ENCODE peak calls at places on chromosome 12, in seven cellular contexts. S is pancreas, D is astrocyte, O is tibial nerve, Z is kidney, G is lower lobe of right lung, L is HFF-Myc. H is an unnamed sample.

GRCh38 chr12:58850826-58851225 is 69.5 kb downstream of the LRIG3 start:
- DNase-seq in D (peak), L (no peak), S (no peak), Z (no peak), O (no peak), G (no peak), H (no peak)

GRCh38 chr12:26056335-26056734 is 68.5 kb downstream of the BHLHE41 start:
- DNase-seq in L (no peak), Z (no peak), O (no peak), D (peak), S (peak), G (no peak), H (no peak)

GRCh38 chr12:124696689-124697476 is 129.5 kb upstream of the NCOR2 start:
- DNase-seq in G (no peak), O (no peak), L (no peak), S (no peak), D (no peak), Z (peak), H (no peak)

GRCh38 chr12:48690990-48691389 is 9.0 kb upstream of the KANSL2 start:
- DNase-seq in G (no peak), D (peak), Z (no peak), O (no peak), L (no peak), S (no peak), H (no peak)

GRCh38 chr12:21568115-21568514 is 36.5 kb downstream of the GYS2 start:
- DNase-seq in O (no peak), G (no peak), L (no peak), Z (no peak), D (no peak), S (no peak), H (no peak)

GRCh38 chr12:42262271-42262670 is 24.2 kb upstream of the YAF2 start:
- DNase-seq in D (no peak), Z (no peak), L (no peak), S (no peak), O (no peak), G (no peak), H (no peak)

GRCh38 chr12:51103977-51104376 is 20.6 kb upstream of the CSRNP2 start:
- DNase-seq in G (no peak), D (no peak), O (no peak), Z (no peak), L (no peak), S (no peak), H (no peak)

GRCh38 chr12:100668939-100669536 is 95.6 kb downstream of the GAS2L3 start:
- DNase-seq in D (peak), Z (peak), G (peak), O (peak), S (peak), L (peak), H (peak)

GRCh38 chr12:110337912-110338710 is 57.1 kb downstream of the ATP2A2 start:
- DNase-seq in L (no peak), O (no peak), Z (no peak), S (no peak), G (no peak), D (no peak), H (no peak)

GRCh38 chr12:110339184-110339952 is 58.3 kb downstream of the ATP2A2 start:
- DNase-seq in S (no peak), D (no peak), L (no peak), Z (no peak), O (no peak), G (no peak), H (no peak)

GRCh38 chr12:110340706-110341105 is 59.7 kb downstream of the ATP2A2 start:
- DNase-seq in Z (no peak), L (no peak), O (no peak), S (no peak), D (peak), G (no peak), H (no peak)

GRCh38 chr12:110335481-110336045 is 54.5 kb downstream of the ATP2A2 start:
- DNase-seq in Z (no peak), G (no peak), D (no peak), S (no peak), L (no peak), O (no peak), H (no peak)

GRCh38 chr12:110338754-110339153 is 57.7 kb downstream of the ATP2A2 start:
- DNase-seq in D (no peak), O (no peak), G (no peak), S (no peak), Z (no peak), L (no peak), H (no peak)
- TF ChIP-seq CTCF in D (peak), O (no peak), G (no peak), S (no peak), Z (no peak), L (no peak), H (peak)

DNA sequence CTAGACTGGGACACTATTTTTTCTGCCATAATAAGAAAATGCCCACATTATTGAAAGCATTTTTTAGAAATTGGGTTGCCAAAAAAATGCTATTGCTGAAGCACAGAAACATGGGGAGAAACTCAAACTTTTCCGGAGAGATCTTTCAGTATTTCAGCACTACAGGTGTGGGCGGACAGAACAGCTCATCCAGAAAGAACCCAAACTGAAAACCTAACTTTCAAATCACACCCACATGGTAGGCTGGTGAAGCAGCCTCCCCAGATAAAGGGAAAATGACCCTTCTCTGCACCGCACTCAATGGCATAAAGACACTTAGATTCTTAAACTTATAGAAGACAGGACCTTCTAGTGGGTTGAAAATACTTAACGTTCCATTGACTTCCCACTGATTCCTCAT is 62.3 kb upstream of the TMPO start:
- DNase-seq in S (no peak), Z (no peak), G (no peak), O (no peak), L (no peak), D (peak), H (no peak)
- H3K4me3 ChIP-seq in S (no peak), Z (no peak), G (no peak), O (no peak), L (no peak), D (no peak), H (no peak)

GRCh38 chr12:2641209-2641608 is 153.6 kb upstream of the FKBP4 start:
- DNase-seq in O (no peak), G (no peak), D (peak), S (no peak), L (peak), Z (peak), H (no peak)
- TF ChIP-seq CTCF in O (no peak), G (peak), D (peak), S (no peak), L (peak), Z (no peak), H (peak)

GRCh38 chr12:6725350-6725749 is 1.5 kb downstream of the COPS7A start:
- DNase-seq in Z (no peak), D (no peak), L (no peak), S (no peak), G (no peak), O (no peak), H (no peak)
- H3K4me3 ChIP-seq in Z (no peak), D (no peak), L (peak), S (no peak), G (no peak), O (no peak), H (no peak)

GRCh38 chr12:53453953-53454640 is 2.2 kb downstream of the PCBP2 start:
- DNase-seq in L (no peak), D (no peak), S (no peak), O (no peak), Z (no peak), G (no peak), H (no peak)

GRCh38 chr12:53451661-53452158 is at the start of gene PCBP2:
- DNase-seq in Z (peak), G (peak), S (peak), L (peak), D (peak), O (peak), H (peak)

GRCh38 chr12:53454710-53455109 is 2.8 kb downstream of the PCBP2 start:
- DNase-seq in O (no peak), D (no peak), L (no peak), Z (no peak), S (no peak), G (no peak), H (no peak)

GRCh38 chr12:53450936-53451335 is 966 bp upstream of the PCBP2 start:
- DNase-seq in O (no peak), D (no peak), Z (no peak), G (no peak), S (no peak), L (no peak), H (no peak)

GRCh38 chr12:53452159-53453077 is 516 bp downstream of the PCBP2 start:
- DNase-seq in D (peak), L (no peak), Z (peak), O (peak), S (peak), G (peak), H (peak)
- TF ChIP-seq CTCF in D (no peak), L (peak), Z (no peak), O (peak), S (no peak), G (peak), H (peak)

GRCh38 chr12:52965337-52965731 is 16.4 kb downstream of the KRT18 start:
- DNase-seq in L (no peak), O (no peak), S (no peak), D (no peak), Z (peak), G (no peak), H (peak)
- H3K4me3 ChIP-seq in L (peak), O (peak), S (no peak), D (peak), Z (peak), G (peak), H (peak)

GRCh38 chr12:107243316-107243715 is 150.0 kb upstream of the CRY1 start:
- DNase-seq in S (peak), D (no peak), Z (no peak), G (no peak), O (no peak), L (no peak), H (no peak)
- TF ChIP-seq CTCF in S (no peak), D (no peak), Z (no peak), G (no peak), O (no peak), L (no peak), H (no peak)

GRCh38 chr12:92911339-92911738 is 17.8 kb downstream of the EEA1 start:
- DNase-seq in L (no peak), D (no peak), S (no peak), G (no peak), O (no peak), Z (no peak), H (no peak)

GRCh38 chr12:92905811-92906554 is 23.1 kb downstream of the EEA1 start:
- DNase-seq in S (no peak), L (no peak), D (no peak), Z (no peak), G (no peak), O (no peak), H (no peak)

GRCh38 chr12:92912052-92912451 is 17.0 kb downstream of the EEA1 start:
- DNase-seq in S (no peak), O (no peak), Z (no peak), G (no peak), L (no peak), D (peak), H (peak)

GRCh38 chr12:92905258-92905810 is 23.8 kb downstream of the EEA1 start:
- DNase-seq in G (no peak), O (no peak), D (no peak), Z (no peak), S (no peak), L (no peak), H (peak)

DNA sequence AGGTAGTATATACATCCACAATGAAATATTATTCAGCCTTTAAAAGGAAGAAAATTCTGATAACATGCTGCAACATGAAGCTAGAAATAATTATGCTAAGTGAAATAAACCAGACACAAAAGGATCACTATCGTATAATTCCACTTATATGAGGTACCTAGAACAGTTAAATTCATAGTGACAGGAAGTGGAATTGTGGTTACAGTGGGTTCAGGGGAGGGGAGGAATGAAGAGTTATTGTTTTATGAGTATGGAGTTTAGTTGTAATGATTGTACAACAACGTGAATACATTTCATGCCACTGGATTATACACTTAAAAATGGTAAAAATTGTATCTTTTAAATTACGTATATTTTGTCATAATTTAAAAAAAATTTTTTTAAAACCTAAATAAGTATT is 21.0 kb downstream of the EEA1 start:
- DNase-seq in D (no peak), G (no peak), S (no peak), Z (no peak), L (no peak), O (no peak), H (no peak)
- H3K4me3 ChIP-seq in D (no peak), G (no peak), S (no peak), Z (no peak), L (no peak), O (no peak), H (no peak)

DNA sequence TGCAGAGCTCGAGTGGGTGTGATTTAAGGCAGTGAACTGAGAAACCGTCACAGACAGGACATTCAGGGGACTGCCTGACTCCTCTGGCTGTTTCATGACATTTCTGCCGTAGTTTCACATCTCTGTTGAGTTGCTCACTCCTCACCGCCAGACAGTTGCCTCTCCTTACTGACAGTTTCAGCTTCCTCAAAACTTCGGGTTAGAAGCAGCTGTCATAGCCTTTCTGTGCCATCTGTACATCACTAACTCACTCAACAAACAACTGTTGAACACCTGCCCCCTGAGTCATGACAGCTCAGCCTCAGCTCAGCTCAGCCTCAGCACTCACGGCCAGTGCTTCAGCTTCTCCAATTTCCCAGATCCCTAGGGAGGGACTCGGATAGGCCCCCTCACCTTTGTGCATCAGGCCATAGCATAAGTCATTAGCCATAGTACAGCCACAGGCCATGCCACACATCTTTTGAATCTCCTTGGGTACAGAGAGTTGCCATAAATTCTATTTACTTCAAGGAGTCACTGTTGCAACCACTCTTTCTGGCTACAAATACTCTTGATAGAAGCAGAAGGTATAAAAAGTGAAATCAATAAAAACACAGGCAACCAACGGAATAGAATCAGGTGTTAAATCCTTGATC is 6.2 kb upstream of the SLC15A4 start:
- DNase-seq in D (no peak), G (peak), O (no peak), L (no peak), Z (no peak), S (no peak), H (no peak)
- TF ChIP-seq CTCF in D (no peak), G (no peak), O (no peak), L (no peak), Z (no peak), S (no peak), H (no peak)

GRCh38 chr12:15690320-15690719 is 98.9 kb downstream of the EPS8 start:
- DNase-seq in O (no peak), G (no peak), L (no peak), Z (no peak), D (no peak), S (no peak), H (no peak)

GRCh38 chr12:15687583-15687982 is 101.6 kb downstream of the EPS8 start:
- DNase-seq in G (no peak), S (no peak), L (no peak), O (no peak), Z (no peak), D (no peak), H (no peak)

GRCh38 chr12:15688202-15688736 is 100.9 kb downstream of the EPS8 start:
- DNase-seq in L (no peak), O (peak), D (no peak), G (peak), S (peak), Z (no peak), H (no peak)

GRCh38 chr12:15689751-15690191 is 99.4 kb downstream of the EPS8 start:
- DNase-seq in O (no peak), S (no peak), L (no peak), G (no peak), D (no peak), Z (no peak), H (no peak)

DNA sequence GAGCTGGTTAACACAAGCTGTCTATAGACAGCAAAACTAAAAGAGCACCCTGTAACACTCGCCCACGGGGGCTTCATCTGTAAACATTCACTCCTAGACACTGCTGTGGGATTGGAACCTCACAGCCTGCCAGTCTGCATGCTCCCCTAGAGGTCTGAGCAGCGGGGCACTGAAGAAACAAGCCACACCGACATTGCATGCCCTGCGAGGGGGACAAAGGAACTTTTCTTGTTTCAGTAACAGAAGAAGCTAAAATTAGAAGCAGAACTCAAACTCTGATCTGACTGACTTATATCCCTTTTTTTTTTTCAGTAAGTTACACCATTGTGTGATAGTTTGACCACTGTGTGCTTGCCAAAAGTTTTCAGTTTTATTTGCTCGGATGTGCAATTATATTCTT is 100.3 kb downstream of the EPS8 start:
- DNase-seq in O (no peak), G (peak), Z (no peak), S (no peak), D (no peak), L (no peak), H (no peak)
- H3K4me3 ChIP-seq in O (peak), G (no peak), Z (no peak), S (no peak), D (peak), L (no peak), H (no peak)